ENCODE peak calls at places on chromosomes 12 and 14, in seven cellular contexts. D, M, R, X, U, F and H are unnamed samples.

GRCh38 chr12:123764109-123764508 is 2.0 kb downstream of the DNAH10 start:
- DNase-seq in D (no peak), F (no peak), M (no peak), R (no peak), X (no peak), U (no peak), H (no peak)

GRCh38 chr12:45994736-45995135 is 4.4 kb upstream of the SCAF11 start:
- DNase-seq in R (no peak), X (no peak), U (no peak), F (peak), D (no peak), M (no peak), H (no peak)

GRCh38 chr12:93591137-93591868 is 18.8 kb downstream of the SOCS2 start:
- DNase-seq in R (peak), D (peak), X (peak), M (peak), F (peak), U (peak), H (peak)

GRCh38 chr12:62878211-62878610 is 56.7 kb downstream of the PPM1H start:
- DNase-seq in D (no peak), M (no peak), F (no peak), X (no peak), R (no peak), U (no peak), H (no peak)

GRCh38 chr12:124036117-124037109 is 63.4 kb downstream of the ZNF664 start:
- DNase-seq in M (peak), U (peak), X (no peak), D (peak), R (peak), F (peak), H (peak)

GRCh38 chr12:48972213-48973021 is 882 bp upstream of the WNT10B start:
- DNase-seq in F (no peak), U (no peak), X (peak), D (no peak), R (no peak), M (peak), H (no peak)

GRCh38 chr12:52899338-52900035 is 5.4 kb downstream of the KRT8 start:
- DNase-seq in R (no peak), X (no peak), M (no peak), U (no peak), F (no peak), D (no peak), H (no peak)

GRCh38 chr12:121611306-121611705 is 15.0 kb upstream of the ORAI1 start:
- DNase-seq in F (peak), R (no peak), D (no peak), U (peak), X (no peak), M (no peak), H (no peak)

GRCh38 chr14:38105106-38105702 is 102.5 kb upstream of the SSTR1 start:
- DNase-seq in R (no peak), D (peak), M (no peak), F (no peak), U (no peak), X (no peak), H (no peak)

GRCh38 chr12:24719293-24719721 is 229.6 kb downstream of the BCAT1 start:
- DNase-seq in M (peak), R (peak), X (peak), F (no peak), U (no peak), D (no peak), H (peak)

GRCh38 chr14:101412741-101413140 is 148.6 kb upstream of the DIO3 start:
- DNase-seq in U (no peak), R (no peak), M (no peak), F (no peak), X (no peak), D (peak), H (no peak)

GRCh38 chr12:131095826-131096680 is 142.3 kb downstream of the ADGRD1 start:
- DNase-seq in U (no peak), D (no peak), R (no peak), F (no peak), X (no peak), M (no peak), H (no peak)

GRCh38 chr14:23162005-23162404 is 21.5 kb downstream of the SLC7A8 start:
- DNase-seq in X (no peak), M (no peak), U (no peak), F (no peak), R (no peak), D (no peak), H (no peak)

GRCh38 chr14:97410667-97411286 is 613.6 kb downstream of the VRK1 start:
- DNase-seq in F (no peak), X (no peak), R (no peak), D (peak), M (no peak), U (no peak), H (no peak)
- TF ChIP-seq CTCF in F (peak), X (no peak), R (no peak), D (peak), M (no peak), U (no peak), H (no peak)

DNA sequence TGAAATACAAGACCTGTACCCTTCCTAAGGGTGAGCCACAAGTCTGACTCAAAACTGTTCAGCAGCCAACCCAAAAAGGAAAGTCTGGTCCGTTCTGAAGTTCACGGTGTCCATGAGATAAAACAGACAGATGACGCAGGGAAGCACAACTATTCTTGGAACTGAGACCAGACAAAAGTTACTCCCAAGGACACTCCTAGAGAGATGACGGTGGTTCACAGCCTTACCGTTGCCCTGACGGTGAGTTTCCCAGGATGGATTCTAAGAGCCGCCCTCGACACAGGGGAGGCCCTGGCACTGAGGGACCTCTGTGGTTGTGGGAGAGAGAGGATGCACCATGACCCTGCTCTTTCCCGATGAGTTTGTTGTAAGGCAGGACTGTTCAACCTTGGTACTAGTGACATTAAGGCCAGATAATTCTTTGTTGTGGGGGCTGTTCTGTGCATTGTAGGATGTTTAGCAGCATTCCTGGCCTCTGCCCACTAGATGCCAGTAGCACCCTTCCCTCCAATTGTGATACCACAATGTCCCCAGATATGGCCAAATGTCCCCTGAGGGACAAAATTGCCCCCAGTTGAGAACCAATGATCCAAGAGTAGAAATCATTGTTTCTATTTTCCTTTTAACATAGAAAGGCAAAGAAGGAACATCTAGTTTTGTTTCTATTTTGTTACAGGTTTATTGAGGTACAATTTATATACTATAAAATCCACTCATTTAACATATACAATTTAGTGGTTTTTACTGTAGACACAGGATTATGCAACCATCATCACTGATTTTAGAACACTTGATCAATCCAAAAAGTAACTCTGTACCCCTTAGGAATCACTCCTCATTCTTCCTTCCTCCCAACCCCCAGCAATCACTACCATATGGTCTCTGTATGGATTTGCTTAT is 23.0 kb downstream of the OR10P1 start:
- DNase-seq in R (peak), F (peak), D (peak), M (peak), X (no peak), U (no peak), H (peak)
- TF ChIP-seq CTCF in R (peak), F (peak), D (peak), M (peak), X (peak), U (peak), H (peak)

GRCh38 chr12:109946913-109947312 is 46.8 kb downstream of the TCHP start:
- DNase-seq in R (no peak), X (no peak), U (no peak), D (no peak), F (no peak), M (no peak), H (no peak)

GRCh38 chr12:109947511-109947910 is 47.4 kb downstream of the TCHP start:
- DNase-seq in D (no peak), M (peak), X (peak), U (no peak), R (peak), F (no peak), H (peak)

GRCh38 chr12:109948382-109948781 is 47.8 kb downstream of the GIT2 start:
- DNase-seq in M (no peak), F (no peak), R (no peak), X (no peak), D (no peak), U (no peak), H (peak)

GRCh38 chr12:109944975-109945374 is 44.9 kb downstream of the TCHP start:
- DNase-seq in F (no peak), M (peak), D (no peak), U (peak), R (peak), X (no peak), H (peak)

DNA sequence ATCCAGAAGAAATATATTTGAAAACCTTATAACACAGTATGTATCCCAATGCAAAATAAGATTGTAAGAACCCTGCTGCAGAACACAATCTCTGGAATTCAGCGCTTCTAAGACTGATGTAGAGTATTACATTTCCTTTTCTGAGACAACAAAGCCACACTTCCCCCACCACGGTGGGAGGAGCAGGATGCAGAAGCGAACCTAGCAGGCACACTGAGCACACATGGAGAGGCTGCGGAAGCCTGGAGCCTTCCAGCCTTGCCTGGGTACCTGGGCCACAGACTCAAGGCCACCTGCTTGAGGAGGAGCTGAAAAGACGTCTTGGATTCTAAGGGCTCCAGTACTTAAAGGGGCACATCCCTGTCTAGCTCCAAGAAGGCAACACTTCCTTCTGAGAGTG is 46.4 kb downstream of the TCHP start:
- DNase-seq in D (no peak), X (no peak), R (no peak), M (peak), U (peak), F (no peak), H (peak)
- TF ChIP-seq CTCF in D (no peak), X (no peak), R (no peak), M (no peak), U (no peak), F (no peak), H (no peak)

GRCh38 chr12:51238510-51239334 is at the start of gene DAZAP2:
- DNase-seq in F (peak), U (peak), X (peak), D (peak), R (peak), M (peak), H (peak)
- TF ChIP-seq CTCF in F (peak), U (no peak), X (peak), D (no peak), R (no peak), M (no peak), H (peak)

DNA sequence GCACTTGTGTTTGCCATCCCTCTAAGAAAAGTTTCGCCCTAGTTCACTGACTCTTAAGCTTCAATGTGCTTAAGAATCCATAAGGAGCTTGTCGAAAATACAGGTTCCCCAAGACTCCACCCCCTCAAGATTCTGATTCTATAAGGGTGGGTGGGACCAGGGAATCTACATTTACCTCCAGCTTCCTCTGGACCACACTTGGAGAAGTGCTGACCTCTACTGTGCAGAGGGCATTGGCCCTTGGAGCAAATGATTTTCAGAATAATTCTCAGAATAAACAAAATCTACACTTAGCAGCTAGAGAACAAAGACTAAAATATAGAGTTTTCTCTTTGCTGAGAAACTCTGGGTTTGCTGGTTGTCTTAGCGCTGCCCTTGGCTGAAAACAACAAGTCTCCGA is 5.0 kb downstream of the TGFB3 start:
- DNase-seq in F (no peak), M (no peak), X (no peak), D (no peak), R (no peak), U (no peak), H (no peak)
- TF ChIP-seq CTCF in F (peak), M (no peak), X (no peak), D (no peak), R (no peak), U (no peak), H (no peak)

GRCh38 chr12:42510823-42511222 is 78.7 kb downstream of the PRICKLE1 start:
- DNase-seq in M (no peak), F (no peak), D (no peak), U (no peak), R (no peak), X (no peak), H (no peak)
- TF ChIP-seq CTCF in M (no peak), F (no peak), D (no peak), U (no peak), R (no peak), X (no peak), H (no peak)

GRCh38 chr14:59017285-59017965 is 171.0 kb upstream of the DAAM1 start:
- DNase-seq in U (no peak), R (no peak), X (no peak), D (no peak), F (no peak), M (no peak), H (peak)

GRCh38 chr14:59020382-59020781 is 168.1 kb upstream of the DAAM1 start:
- DNase-seq in F (no peak), M (peak), D (peak), R (peak), X (peak), U (no peak), H (peak)

GRCh38 chr14:59022144-59022543 is 166.3 kb upstream of the DAAM1 start:
- DNase-seq in R (peak), U (no peak), D (peak), X (no peak), M (no peak), F (no peak), H (no peak)

GRCh38 chr14:59018460-59018859 is 170.0 kb upstream of the DAAM1 start:
- DNase-seq in M (no peak), D (no peak), R (no peak), X (no peak), U (no peak), F (no peak), H (no peak)

GRCh38 chr14:59018978-59019377 is 169.5 kb upstream of the DAAM1 start:
- DNase-seq in F (no peak), R (no peak), U (no peak), D (peak), X (no peak), M (peak), H (no peak)
- TF ChIP-seq CTCF in F (no peak), R (peak), U (peak), D (peak), X (peak), M (peak), H (peak)

GRCh38 chr12:98227162-98227561 is 288.2 kb upstream of the TMPO start:
- DNase-seq in U (no peak), R (peak), M (peak), D (no peak), X (no peak), F (no peak), H (peak)
- TF ChIP-seq CTCF in U (peak), R (peak), M (peak), D (peak), X (peak), F (peak), H (peak)

GRCh38 chr12:127127887-127128286 is 1139.1 kb upstream of the TMEM132C start:
- DNase-seq in M (no peak), R (no peak), U (no peak), F (no peak), D (no peak), X (no peak), H (no peak)

GRCh38 chr12:127121494-127122070 is 1145.4 kb upstream of the TMEM132C start:
- DNase-seq in F (no peak), U (no peak), M (no peak), D (no peak), X (no peak), R (no peak), H (no peak)

GRCh38 chr12:127130506-127131100 is 1136.4 kb upstream of the TMEM132C start:
- DNase-seq in U (no peak), X (no peak), D (peak), F (no peak), M (no peak), R (no peak), H (no peak)

GRCh38 chr12:127125607-127126259 is 1141.2 kb upstream of the TMEM132C start:
- DNase-seq in M (peak), D (peak), F (no peak), X (peak), R (peak), U (no peak), H (peak)

DNA sequence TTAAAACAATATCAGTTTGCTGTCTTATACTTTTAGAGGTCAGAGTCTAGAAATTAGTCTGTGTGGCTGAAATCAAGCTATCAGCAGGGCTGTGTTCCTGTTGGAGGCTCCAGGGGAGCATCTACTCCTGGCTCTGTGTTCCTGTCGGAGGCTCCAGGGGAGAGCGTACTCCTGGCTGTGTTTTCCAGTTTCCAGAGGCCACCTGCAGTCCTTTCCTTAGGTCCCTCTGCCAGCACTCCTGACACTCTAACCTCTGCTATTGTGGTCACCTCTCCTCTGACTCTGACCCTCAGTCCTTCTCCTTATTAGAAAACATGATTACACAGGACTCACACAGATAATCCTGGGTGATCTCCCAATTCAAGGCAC is 1140.7 kb upstream of the TMEM132C start:
- DNase-seq in D (no peak), U (no peak), F (no peak), R (no peak), M (no peak), X (no peak), H (no peak)
- TF ChIP-seq CTCF in D (no peak), U (no peak), F (no peak), R (no peak), M (no peak), X (no peak), H (no peak)

DNA sequence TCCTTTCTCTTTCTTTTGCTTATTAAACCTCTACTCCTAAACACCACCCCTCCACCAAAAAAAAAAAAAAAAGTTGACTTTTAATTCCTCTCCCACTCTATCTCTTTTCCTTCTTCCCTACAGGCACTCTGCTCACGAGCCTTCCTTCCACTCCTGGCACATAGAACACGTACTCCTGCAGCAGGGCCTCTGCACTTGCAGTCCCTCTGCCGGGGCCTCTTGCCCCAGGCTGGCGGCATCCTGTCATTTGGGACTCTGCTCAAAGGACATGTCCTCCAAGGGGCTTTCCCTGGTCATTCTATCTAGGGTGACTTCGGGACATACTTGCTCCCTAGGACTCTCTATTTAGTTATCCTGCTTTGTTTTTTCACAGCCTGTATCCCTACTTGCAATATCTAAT is 7.7 kb downstream of the FOS start:
- DNase-seq in F (no peak), R (no peak), U (peak), D (no peak), X (no peak), M (no peak), H (no peak)
- TF ChIP-seq CTCF in F (no peak), R (no peak), U (no peak), D (no peak), X (no peak), M (no peak), H (no peak)